ENCODE peak calls at places on chromosomes 7 and 10, in five cellular contexts. One of them, this sample, is unnamed. For H3K4me1, the result is how much of the 10 kb centered on the place peaks cover.

GRCh38 chr10:31320179-31320597 is 1.2 kb downstream of the ZEB1 start:
- DNase-seq in IMR-90: no peak
- DNase-seq in pancreas: peak
- DNase-seq in A549: peak
- DNase-seq in Peyer's patch: no peak
- DNase-seq in this sample: no peak

GRCh38 chr10:49080071-49080470 is 35.3 kb downstream of the VSTM4 start:
- DNase-seq in IMR-90: peak
- DNase-seq in Peyer's patch: no peak
- DNase-seq in pancreas: peak
- DNase-seq in A549: no peak
- DNase-seq in this sample: peak

GRCh38 chr10:35416628-35417625 is 80.6 kb downstream of the CCNY start:
- DNase-seq in pancreas: no peak
- DNase-seq in A549: no peak
- DNase-seq in IMR-90: peak
- DNase-seq in Peyer's patch: no peak
- DNase-seq in this sample: peak

GRCh38 chr10:4947635-4948596 is 15.3 kb upstream of the AKR1C1 start:
- DNase-seq in Peyer's patch: no peak
- DNase-seq in IMR-90: peak
- DNase-seq in pancreas: no peak
- DNase-seq in A549: peak
- DNase-seq in this sample: no peak

GRCh38 chr10:77160679-77161078 is 476.9 kb downstream of the KCNMA1 start:
- DNase-seq in IMR-90: peak
- DNase-seq in A549: peak
- DNase-seq in Peyer's patch: no peak
- DNase-seq in pancreas: no peak
- DNase-seq in this sample: no peak

GRCh38 chr7:30931161-30931926 is 19.7 kb downstream of the AQP1 start:
- DNase-seq in IMR-90: no peak
- DNase-seq in pancreas: peak
- DNase-seq in Peyer's patch: no peak
- DNase-seq in A549: no peak
- DNase-seq in this sample: peak

GRCh38 chr7:33472348-33473025 is 343.1 kb downstream of the BBS9 start:
- DNase-seq in A549: no peak
- DNase-seq in IMR-90: no peak
- DNase-seq in Peyer's patch: no peak
- DNase-seq in pancreas: no peak
- DNase-seq in this sample: no peak

GRCh38 chr10:3911713-3912442 is 126.9 kb upstream of the KLF6 start:
- DNase-seq in Peyer's patch: no peak
- DNase-seq in pancreas: no peak
- DNase-seq in A549: no peak
- DNase-seq in IMR-90: peak
- DNase-seq in this sample: no peak

GRCh38 chr10:59753267-59753666 is at the start of gene MRLN:
- DNase-seq in pancreas: no peak
- DNase-seq in Peyer's patch: no peak
- DNase-seq in A549: no peak
- DNase-seq in IMR-90: no peak
- DNase-seq in this sample: peak

GRCh38 chr7:22781230-22781711 is 41.4 kb downstream of the TOMM7 start:
- DNase-seq in IMR-90: peak
- DNase-seq in Peyer's patch: no peak
- DNase-seq in pancreas: no peak
- DNase-seq in A549: no peak
- DNase-seq in this sample: no peak
- H3K27ac ChIP-seq in IMR-90: peak
- H3K27ac ChIP-seq in Peyer's patch: no peak
- H3K27ac ChIP-seq in pancreas: no peak
- H3K27ac ChIP-seq in A549: no peak
- H3K27ac ChIP-seq in this sample: no peak

GRCh38 chr10:11605807-11606408 is 5.5 kb downstream of the USP6NL start:
- DNase-seq in Peyer's patch: no peak
- DNase-seq in A549: no peak
- DNase-seq in IMR-90: no peak
- DNase-seq in pancreas: no peak
- DNase-seq in this sample: no peak
- H3K4me1 ChIP-seq in Peyer's patch: under half
- H3K4me1 ChIP-seq in A549: under half
- H3K4me1 ChIP-seq in IMR-90: under half
- H3K4me1 ChIP-seq in pancreas: under half
- H3K4me1 ChIP-seq in this sample: under half

GRCh38 chr10:102492983-102493382 is 9.5 kb downstream of the ACTR1A start:
- DNase-seq in Peyer's patch: no peak
- DNase-seq in A549: no peak
- DNase-seq in IMR-90: no peak
- DNase-seq in pancreas: no peak
- DNase-seq in this sample: no peak
- H3K27ac ChIP-seq in Peyer's patch: no peak
- H3K27ac ChIP-seq in A549: no peak
- H3K27ac ChIP-seq in IMR-90: no peak
- H3K27ac ChIP-seq in pancreas: no peak
- H3K27ac ChIP-seq in this sample: no peak

GRCh38 chr7:117873056-117873932 is at the start of gene CTTNBP2:
- DNase-seq in IMR-90: peak
- DNase-seq in pancreas: peak
- DNase-seq in A549: peak
- DNase-seq in Peyer's patch: peak
- DNase-seq in this sample: peak

GRCh38 chr7:117871401-117871777 is 1.9 kb downstream of the CTTNBP2 start:
- DNase-seq in IMR-90: no peak
- DNase-seq in A549: no peak
- DNase-seq in pancreas: no peak
- DNase-seq in Peyer's patch: no peak
- DNase-seq in this sample: no peak

GRCh38 chr7:117871778-117872538 is 1.3 kb downstream of the CTTNBP2 start:
- DNase-seq in A549: no peak
- DNase-seq in IMR-90: no peak
- DNase-seq in pancreas: peak
- DNase-seq in Peyer's patch: no peak
- DNase-seq in this sample: no peak

GRCh38 chr7:117873933-117874530 is 791 bp upstream of the CTTNBP2 start:
- DNase-seq in pancreas: no peak
- DNase-seq in IMR-90: no peak
- DNase-seq in A549: no peak
- DNase-seq in Peyer's patch: no peak
- DNase-seq in this sample: no peak

GRCh38 chr7:117872565-117873055 is 631 bp downstream of the CTTNBP2 start:
- DNase-seq in A549: no peak
- DNase-seq in pancreas: peak
- DNase-seq in Peyer's patch: no peak
- DNase-seq in IMR-90: no peak
- DNase-seq in this sample: no peak
- H3K4me1 ChIP-seq in A549: under half
- H3K4me1 ChIP-seq in pancreas: under half
- H3K4me1 ChIP-seq in Peyer's patch: under half
- H3K4me1 ChIP-seq in IMR-90: under half
- H3K4me1 ChIP-seq in this sample: under half

GRCh38 chr10:26475448-26475847 is 37.3 kb downstream of the APBB1IP start:
- DNase-seq in IMR-90: no peak
- DNase-seq in pancreas: no peak
- DNase-seq in Peyer's patch: no peak
- DNase-seq in A549: no peak
- DNase-seq in this sample: no peak
- H3K27ac ChIP-seq in IMR-90: no peak
- H3K27ac ChIP-seq in pancreas: no peak
- H3K27ac ChIP-seq in Peyer's patch: peak
- H3K27ac ChIP-seq in A549: peak
- H3K27ac ChIP-seq in this sample: no peak

GRCh38 chr7:37215524-37215923 is 233.1 kb downstream of the ELMO1 start:
- DNase-seq in IMR-90: no peak
- DNase-seq in pancreas: no peak
- DNase-seq in Peyer's patch: no peak
- DNase-seq in A549: no peak
- DNase-seq in this sample: no peak

GRCh38 chr7:37212526-37212925 is 236.1 kb downstream of the ELMO1 start:
- DNase-seq in IMR-90: no peak
- DNase-seq in Peyer's patch: no peak
- DNase-seq in A549: no peak
- DNase-seq in pancreas: no peak
- DNase-seq in this sample: no peak

GRCh38 chr7:37211097-37211496 is 237.6 kb downstream of the ELMO1 start:
- DNase-seq in A549: no peak
- DNase-seq in pancreas: no peak
- DNase-seq in IMR-90: peak
- DNase-seq in Peyer's patch: no peak
- DNase-seq in this sample: peak

GRCh38 chr7:37208528-37208927 is 240.1 kb downstream of the ELMO1 start:
- DNase-seq in IMR-90: peak
- DNase-seq in Peyer's patch: no peak
- DNase-seq in A549: peak
- DNase-seq in pancreas: no peak
- DNase-seq in this sample: peak

DNA sequence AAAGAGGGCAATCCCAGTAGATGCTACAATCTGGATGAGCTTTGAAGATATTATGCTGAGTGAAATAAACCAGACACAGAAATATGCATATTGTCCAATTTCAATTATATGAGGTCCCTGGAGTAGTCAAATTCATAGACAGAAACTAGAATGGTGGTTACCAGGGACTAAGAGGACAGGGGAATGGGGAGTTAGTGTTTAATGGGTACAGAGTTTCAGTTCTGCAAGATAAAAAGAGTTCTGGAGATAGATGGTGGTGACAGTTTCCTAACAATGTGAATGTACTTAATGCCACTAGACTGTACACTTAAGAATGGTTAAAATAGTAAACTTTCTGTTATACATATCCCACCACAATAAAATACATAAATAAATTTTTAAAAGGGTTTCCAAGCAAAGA is 236.6 kb downstream of the ELMO1 start:
- DNase-seq in IMR-90: no peak
- DNase-seq in A549: no peak
- DNase-seq in Peyer's patch: no peak
- DNase-seq in pancreas: no peak
- DNase-seq in this sample: no peak
- H3K4me1 ChIP-seq in IMR-90: under half
- H3K4me1 ChIP-seq in A549: under half
- H3K4me1 ChIP-seq in Peyer's patch: under half
- H3K4me1 ChIP-seq in pancreas: under half
- H3K4me1 ChIP-seq in this sample: under half

GRCh38 chr10:131590567-131590966 is 279.0 kb upstream of the TCERG1L start:
- DNase-seq in IMR-90: no peak
- DNase-seq in A549: no peak
- DNase-seq in pancreas: no peak
- DNase-seq in Peyer's patch: no peak
- DNase-seq in this sample: no peak
- H3K27ac ChIP-seq in IMR-90: no peak
- H3K27ac ChIP-seq in A549: no peak
- H3K27ac ChIP-seq in pancreas: no peak
- H3K27ac ChIP-seq in Peyer's patch: no peak
- H3K27ac ChIP-seq in this sample: no peak

DNA sequence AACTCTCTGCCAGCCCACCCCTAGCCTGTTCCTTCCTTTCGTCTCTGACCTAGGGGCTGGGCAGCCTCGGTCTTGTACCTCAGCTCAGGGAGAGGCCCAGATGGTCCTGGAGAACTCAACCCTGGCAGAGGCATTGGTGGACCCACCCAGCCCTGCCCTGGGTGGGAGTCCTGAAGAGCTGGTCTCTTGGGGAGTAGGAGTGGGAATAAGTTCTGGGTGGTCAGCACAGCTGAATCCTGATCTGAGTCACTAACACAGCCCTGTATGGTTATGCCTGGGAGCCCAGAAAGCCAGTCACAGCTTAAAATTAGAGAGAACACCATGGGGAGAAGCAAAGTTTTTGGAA is 84.0 kb downstream of the SORBS1 start:
- DNase-seq in pancreas: no peak
- DNase-seq in A549: no peak
- DNase-seq in Peyer's patch: no peak
- DNase-seq in IMR-90: no peak
- DNase-seq in this sample: no peak
- H3K4me1 ChIP-seq in pancreas: under half
- H3K4me1 ChIP-seq in A549: under half
- H3K4me1 ChIP-seq in Peyer's patch: under half
- H3K4me1 ChIP-seq in IMR-90: under half
- H3K4me1 ChIP-seq in this sample: under half